ENCODE peak calls at places on chromosome 22, in five cellular contexts. O is HEK293T, G is HepG2, U is GM12878, R is NT2/D1. E is an unnamed sample.

GRCh38 chr22:27919943-27920755 is 1.1 kb upstream of the PITPNB start:
- DNase-seq in O (peak), G (peak), U (no peak), R (peak), E (no peak)

GRCh38 chr22:48979482-48979881 is 848.2 kb downstream of the BRD1 start:
- DNase-seq in O (no peak), G (peak), R (peak), U (no peak), E (no peak)

GRCh38 chr22:24744638-24745037 is 29.9 kb downstream of the PIWIL3 start:
- DNase-seq in G (no peak), O (no peak), R (no peak), U (no peak), E (no peak)

GRCh38 chr22:16973591-16974297 is 34.3 kb downstream of the GAB4 start:
- DNase-seq in G (no peak), O (no peak), R (no peak), U (no peak), E (no peak)

GRCh38 chr22:49569286-49570031 is 258.2 kb downstream of the BRD1 start:
- DNase-seq in G (no peak), R (no peak), U (no peak), O (no peak), E (peak)

GRCh38 chr22:23402275-23403151 is 177.6 kb downstream of the IGLL1 start:
- DNase-seq in R (peak), G (peak), O (peak), U (no peak), E (peak)

GRCh38 chr22:24894220-24894975 is 52.1 kb downstream of the LHFPL7 start:
- DNase-seq in R (peak), G (peak), U (no peak), O (no peak), E (no peak)

GRCh38 chr22:36765131-36765942 is 10.6 kb downstream of the IFT27 start:
- DNase-seq in O (no peak), R (no peak), G (no peak), U (no peak), E (no peak)

GRCh38 chr22:41367680-41368542 is 13.8 kb upstream of the TEF start:
- DNase-seq in G (peak), O (no peak), R (no peak), U (no peak), E (no peak)

GRCh38 chr22:27867958-27868737 is 50.9 kb downstream of the PITPNB start:
- DNase-seq in G (no peak), O (no peak), U (no peak), R (no peak), E (no peak)

GRCh38 chr22:29157759-29158535 is 47.7 kb upstream of the EMID1 start:
- DNase-seq in G (peak), U (no peak), O (no peak), R (no peak), E (no peak)

GRCh38 chr22:27512283-27512761 is 289.2 kb downstream of the MN1 start:
- DNase-seq in G (no peak), R (no peak), O (no peak), U (no peak), E (no peak)

GRCh38 chr22:50737728-50738648 is at the start of gene ACR:
- DNase-seq in R (no peak), U (no peak), O (no peak), G (no peak), E (no peak)

GRCh38 chr22:19565921-19566598 is 41.9 kb upstream of the CLDN5 start:
- DNase-seq in O (no peak), U (no peak), G (no peak), R (no peak), E (no peak)

GRCh38 chr22:49666146-49666809 is 161.4 kb downstream of the BRD1 start:
- DNase-seq in G (no peak), O (no peak), R (no peak), U (no peak), E (no peak)

GRCh38 chr22:43956383-43956782 is 1.1 kb downstream of the SAMM50 start:
- DNase-seq in R (no peak), G (peak), O (no peak), U (no peak), E (no peak)
- TF ChIP-seq SUZ12 in R (no peak), G (no peak), O (no peak), U (no peak), E (no peak)

DNA sequence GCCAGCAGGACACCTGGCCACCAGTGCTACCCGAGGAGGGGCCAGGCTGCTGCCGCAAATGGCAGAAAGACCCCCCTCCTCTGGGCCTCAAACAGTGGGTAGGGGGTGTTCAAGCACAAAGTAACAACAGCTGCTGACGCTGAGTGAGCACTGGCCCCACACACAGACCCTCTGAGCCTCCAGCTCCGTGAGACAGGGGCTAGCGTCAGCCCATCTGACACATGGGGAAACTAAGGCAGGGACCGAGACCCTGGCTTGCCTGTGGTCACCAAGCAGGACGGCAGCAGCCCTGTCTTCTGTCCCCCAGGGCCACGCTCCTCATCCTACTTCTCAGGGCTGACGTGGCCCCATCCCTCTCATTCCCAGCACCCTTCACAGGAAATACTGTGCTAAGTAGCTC is 36.5 kb downstream of the NUP50 start:
- DNase-seq in O (no peak), R (no peak), U (no peak), G (no peak), E (no peak)
- TF ChIP-seq SUZ12 in O (no peak), R (no peak), U (no peak), G (no peak), E (no peak)

GRCh38 chr22:39028281-39028680 is 7.4 kb downstream of the APOBEC3D start:
- DNase-seq in O (no peak), U (no peak), G (no peak), R (no peak), E (no peak)
- TF ChIP-seq SUZ12 in O (no peak), U (no peak), G (no peak), R (no peak), E (no peak)

DNA sequence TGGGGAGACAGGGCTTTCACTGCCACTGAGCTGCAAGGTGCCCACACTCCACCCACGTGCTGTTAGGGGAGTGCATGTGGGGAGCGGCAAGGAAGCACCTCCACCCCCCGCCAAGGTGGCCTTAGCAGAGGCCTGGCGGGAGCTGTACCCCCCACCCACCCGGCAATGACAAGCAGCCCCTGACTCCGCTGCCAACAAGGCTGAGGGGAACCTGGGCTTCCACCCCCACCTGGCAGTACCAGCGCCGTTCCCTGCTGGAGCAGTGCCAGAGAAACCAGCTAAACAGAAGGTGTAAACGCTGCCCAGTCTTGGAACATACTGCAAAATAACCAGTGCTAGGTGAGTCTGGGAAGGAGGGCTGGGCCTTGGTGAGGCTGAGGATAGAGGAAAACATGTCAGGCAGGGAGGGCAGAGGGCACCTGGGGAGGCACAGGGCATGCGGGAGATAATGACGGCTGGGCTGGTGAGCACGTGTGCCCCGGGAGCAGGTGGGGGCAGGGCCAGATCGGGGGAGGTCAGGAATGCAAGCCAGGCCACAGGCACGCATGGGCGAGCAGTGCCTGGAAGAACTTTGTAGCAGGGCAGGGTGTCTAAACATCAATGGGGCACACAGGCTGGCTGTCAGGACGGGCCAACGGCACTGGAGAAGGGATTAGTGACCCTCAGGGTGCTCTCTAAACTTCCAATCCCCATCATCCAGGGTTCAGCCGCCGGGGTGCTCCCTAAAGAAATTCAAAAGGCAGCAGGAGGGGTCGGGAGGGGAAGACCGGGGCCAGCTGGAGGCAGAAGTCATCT is 6.6 kb downstream of the CERK start:
- DNase-seq in G (peak), U (no peak), R (no peak), O (no peak), E (peak)
- TF ChIP-seq SUZ12 in G (no peak), U (no peak), R (no peak), O (no peak), E (no peak)

GRCh38 chr22:35531202-35531601 is 9.4 kb upstream of the RASD2 start:
- DNase-seq in U (no peak), R (no peak), G (no peak), O (no peak), E (no peak)

GRCh38 chr22:35533365-35534029 is 7.1 kb upstream of the RASD2 start:
- DNase-seq in R (no peak), U (no peak), O (no peak), G (no peak), E (no peak)

GRCh38 chr22:35531695-35532094 is 8.9 kb upstream of the RASD2 start:
- DNase-seq in U (no peak), R (no peak), O (no peak), G (no peak), E (no peak)

GRCh38 chr22:35528967-35529366 is 11.7 kb upstream of the RASD2 start:
- DNase-seq in G (no peak), O (no peak), R (no peak), U (no peak), E (no peak)

GRCh38 chr22:35530700-35531099 is 9.9 kb upstream of the RASD2 start:
- DNase-seq in U (no peak), O (no peak), G (no peak), R (no peak), E (no peak)
- TF ChIP-seq SUZ12 in U (no peak), O (no peak), G (no peak), R (no peak), E (no peak)

E was measured in H1.